ENCODE peak calls at places on chromosomes 12 and 14, in eight cellular contexts. S is naive thymus-derived CD4-positive, alpha-beta T cell; J is left ventricle myocardium inferior; P is CD8-positive, alpha-beta memory T cell; W is cardiac muscle cell; Y is GM12878; Z is psoas muscle; R is IMR-90. D is an unnamed sample.

GRCh38 chr12:6372403-6373003 is 2.9 kb downstream of the SCNN1A start:
- DNase-seq in W (peak; percentile 93), Z (no peak), S (no peak), J (no peak), Y (no peak), R (peak; percentile 69), P (no peak), D (peak; percentile 63)

GRCh38 chr14:70254476-70254961 is 65.8 kb upstream of the SLC8A3 start:
- DNase-seq in Y (no peak), P (no peak), Z (peak; percentile 47), S (no peak), W (peak; percentile 63), J (no peak), R (peak; percentile 1), D (peak; percentile 22)

GRCh38 chr12:115944851-115945496 is 332.5 kb downstream of the MED13L start:
- DNase-seq in J (no peak), Y (no peak), R (no peak), Z (no peak), W (no peak), P (no peak), S (no peak), D (peak; percentile 63)

GRCh38 chr12:53543539-53543938 is 36.3 kb upstream of the NPFF start:
- DNase-seq in Y (peak; percentile 53), Z (peak; percentile 31), P (peak; percentile 49), W (peak; percentile 84), R (peak; percentile 73), S (peak; percentile 68), J (peak; percentile 28), D (peak; percentile 74)

GRCh38 chr14:33457021-33457420 is 493.9 kb downstream of the EGLN3 start:
- DNase-seq in P (no peak), Z (no peak), W (no peak), J (no peak), S (no peak), R (no peak), Y (no peak), D (no peak)

GRCh38 chr12:115451785-115452736 is 768.1 kb upstream of the TBX3 start:
- DNase-seq in Y (no peak), P (no peak), J (peak; percentile 59), S (no peak), W (peak; percentile 27), R (peak; percentile 10), Z (peak; percentile 41), D (peak; percentile 42)

GRCh38 chr12:68306564-68306963 is 25.6 kb downstream of the MDM1 start:
- DNase-seq in Z (no peak), S (no peak), P (no peak), R (no peak), J (no peak), Y (peak; percentile 30), W (no peak), D (no peak)

GRCh38 chr12:21413369-21414277 is 23.8 kb upstream of the PYROXD1 start:
- DNase-seq in W (no peak), R (no peak), Z (no peak), Y (no peak), J (no peak), S (no peak), P (no peak), D (no peak)

GRCh38 chr12:93785262-93786010 is 108.3 kb downstream of the CRADD start:
- DNase-seq in P (no peak), W (peak; percentile 94), J (no peak), R (peak; percentile 97), Y (no peak), Z (peak; percentile 48), S (no peak), D (peak; percentile 50)

GRCh38 chr14:89572566-89573398 is 155.7 kb upstream of the FOXN3 start:
- DNase-seq in Y (no peak), Z (no peak), R (no peak), P (no peak), J (no peak), S (no peak), W (no peak), D (no peak)

GRCh38 chr12:42332301-42332894 is 6.4 kb downstream of the PPHLN1 start:
- DNase-seq in W (peak; percentile 64), S (peak; percentile 39), Y (no peak), Z (no peak), P (peak; percentile 27), J (no peak), R (peak; percentile 51), D (peak; percentile 46)

GRCh38 chr12:22169281-22169824 is 123.3 kb downstream of the CMAS start:
- DNase-seq in J (no peak), S (no peak), P (no peak), R (no peak), Y (no peak), Z (no peak), W (no peak), D (no peak)

GRCh38 chr12:56104815-56105476 is 587 bp downstream of the PA2G4 start:
- DNase-seq in Y (no peak), P (no peak), R (no peak), Z (peak; percentile 21), W (no peak), S (no peak), J (no peak), D (peak; percentile 77)

GRCh38 chr12:42143401-42144173 is 1.1 kb downstream of the GXYLT1 start:
- DNase-seq in R (peak; percentile 28), Z (no peak), J (no peak), W (peak; percentile 42), P (peak; percentile 4), Y (no peak), S (peak; percentile 11), D (no peak)

GRCh38 chr12:599756-600155 is 63.5 kb downstream of the NINJ2 start:
- DNase-seq in J (no peak), Z (no peak), R (no peak), Y (no peak), S (no peak), W (no peak), P (no peak), D (no peak)

GRCh38 chr12:21893924-21894323 is 47.3 kb downstream of the ABCC9 start:
- DNase-seq in Y (no peak), W (no peak), S (no peak), J (no peak), R (no peak), P (no peak), Z (no peak), D (no peak)

GRCh38 chr12:74941678-74942077 is 268.0 kb downstream of the KCNC2 start:
- DNase-seq in W (no peak), Y (no peak), P (no peak), S (no peak), R (no peak), Z (no peak), J (no peak), D (no peak)

GRCh38 chr12:75944097-75944904 is 87.3 kb downstream of the PHLDA1 start:
- DNase-seq in Y (peak; percentile 54), S (no peak), W (peak; percentile 89), Z (no peak), J (no peak), R (peak; percentile 95), P (no peak), D (no peak)

GRCh38 chr12:67161322-67161918 is 107.7 kb upstream of the CAND1 start:
- DNase-seq in P (peak; percentile 7), S (peak; percentile 27), J (no peak), W (peak; percentile 53), R (peak; percentile 39), Y (no peak), Z (no peak), D (no peak)

GRCh38 chr14:44530482-44530881 is 23.4 kb upstream of the FSCB start:
- DNase-seq in R (no peak), J (no peak), S (no peak), W (no peak), Y (no peak), Z (no peak), P (no peak), D (no peak)

GRCh38 chr14:22598896-22599244 is 770 bp downstream of the ABHD4 start:
- DNase-seq in J (no peak), R (peak; percentile 71), W (peak; percentile 44), Z (no peak), S (peak; percentile 13), P (no peak), Y (no peak), D (no peak)
- H3K27ac ChIP-seq in J (peak overlapping the region; percentile 85), R (peak overlapping the region; percentile 88), W (peak overlapping the region; percentile 82), Z (peak overlapping the region; percentile 94), S (peak overlapping the region; percentile 74), P (peak overlapping the region; percentile 74), Y (peak overlapping the region; percentile 45), D (peak overlapping the region; percentile 52)

DNA sequence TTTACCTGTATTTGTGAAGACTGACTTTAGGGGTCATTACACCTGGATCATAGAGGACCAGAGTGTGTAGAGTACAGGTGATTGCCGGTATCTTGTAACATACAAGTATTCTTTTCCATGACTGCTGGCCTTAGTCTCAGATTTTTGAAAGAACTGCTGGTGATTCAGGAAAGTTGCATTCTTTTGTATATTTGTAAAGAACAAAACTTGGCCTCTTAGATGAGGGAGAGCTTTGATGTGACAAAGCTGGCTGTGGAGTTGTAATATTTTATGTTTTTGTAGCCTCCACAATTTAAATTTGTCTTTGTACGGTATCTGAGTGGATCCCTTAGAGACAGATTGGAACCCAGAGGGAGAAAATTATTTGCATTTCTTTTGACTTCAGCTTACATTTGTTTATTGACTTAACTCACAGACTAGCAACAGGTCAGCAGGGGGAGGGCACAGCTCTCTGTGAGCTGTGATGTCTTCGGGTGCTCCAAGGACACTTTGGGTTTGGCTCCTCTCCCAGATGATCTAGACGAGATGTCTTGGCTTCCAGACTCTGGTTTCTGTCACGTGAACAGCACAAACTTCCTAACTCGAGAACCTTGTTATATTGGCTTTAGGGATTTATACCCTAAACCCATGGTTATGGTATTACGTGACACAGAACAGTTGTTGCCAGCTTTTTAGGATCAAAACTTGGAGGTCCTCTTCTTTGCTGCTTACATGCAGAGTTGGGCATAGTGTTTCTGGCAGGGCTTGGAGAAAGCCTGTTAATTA is 65.9 kb downstream of the DAAM1 start:
- DNase-seq in Z (peak; percentile 46), Y (no peak), S (no peak), J (peak; percentile 74), R (peak; percentile 95), W (peak; percentile 94), P (no peak), D (peak; percentile 87)
- H3K4me3 ChIP-seq in Z (no peak overlapping the region), Y (no peak overlapping the region), S (no peak overlapping the region), J (peak overlapping the region; percentile 14), R (no peak overlapping the region), W (no peak overlapping the region), P (no peak overlapping the region), D (no peak overlapping the region)

DNA sequence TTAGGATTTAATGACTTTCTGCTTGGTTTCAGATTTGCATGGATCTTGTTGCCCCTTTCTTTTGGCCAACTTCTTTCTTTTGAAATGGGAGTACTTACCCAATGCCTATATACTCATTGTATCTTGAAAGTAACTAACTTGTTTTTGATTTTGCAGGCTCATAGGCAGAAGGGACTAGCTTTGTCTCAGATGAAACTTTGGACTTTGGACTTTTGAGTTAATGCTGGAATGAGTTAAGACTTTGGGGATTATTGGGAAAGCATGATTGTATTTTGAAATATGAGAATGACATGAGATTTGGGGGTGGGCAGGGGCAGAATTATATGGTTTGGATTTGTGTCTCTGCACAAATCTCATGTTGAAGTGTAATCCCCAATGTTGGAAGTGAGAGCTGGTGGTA is 657.1 kb downstream of the TMTC2 start:
- DNase-seq in S (no peak), Y (no peak), P (no peak), W (no peak), Z (no peak), R (no peak), J (no peak), D (no peak)
- H3K4me1 ChIP-seq in S (no peaks in the 10 kb centered on the region), Y (no peaks in the 10 kb centered on the region), P (no peaks in the 10 kb centered on the region), W (peaks cover 13% of the 10 kb centered on the region), Z (no peaks in the 10 kb centered on the region), R (no peaks in the 10 kb centered on the region), J (no peaks in the 10 kb centered on the region), D (no peaks in the 10 kb centered on the region)

DNA sequence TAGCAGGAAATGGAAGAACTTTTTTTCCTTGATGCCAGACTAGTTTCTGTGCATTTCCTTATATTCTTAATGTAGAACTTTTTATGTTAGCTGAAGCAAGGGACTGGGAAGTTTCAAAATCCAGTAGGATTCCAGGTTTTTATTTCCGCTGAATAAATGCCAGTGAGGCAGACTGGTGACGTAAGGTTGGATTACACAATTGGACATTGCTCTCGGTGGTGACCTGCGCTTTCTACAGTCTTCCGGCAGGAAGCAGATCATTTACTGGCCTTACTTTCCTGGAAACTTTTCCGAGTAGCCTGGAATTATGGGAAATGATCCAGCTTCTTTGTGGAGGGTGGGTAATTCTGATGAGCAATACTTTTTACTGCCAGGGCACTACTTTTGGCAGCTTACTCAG is 3.6 kb downstream of the IFT43 start:
- DNase-seq in R (peak; percentile 69), S (no peak), P (no peak), Y (no peak), J (no peak), Z (no peak), W (peak; percentile 97), D (peak; percentile 54)
- H3K27ac ChIP-seq in R (no peak overlapping the region), S (no peak overlapping the region), P (no peak overlapping the region), Y (no peak overlapping the region), J (peak overlapping the region; percentile 70), Z (peak overlapping the region; percentile 60), W (no peak overlapping the region), D (peak overlapping the region; percentile 75)

D was measured in right cardiac atrium.